ENCODE peak calls at places on chromosomes 4 and X, in four cellular contexts. Z, Y, M and N are unnamed samples.

GRCh38 chr4:142656178-142656577 is 189.9 kb downstream of the INPP4B start:
- DNase-seq in Z (peak), Y (no peak), M (no peak), N (no peak)

GRCh38 chr4:126969360-126969759 is 663.4 kb upstream of the INTU start:
- DNase-seq in Z (no peak), Y (no peak), M (no peak), N (no peak)

GRCh38 chr4:108270466-108271450 is 102.0 kb upstream of the LEF1 start:
- DNase-seq in Z (no peak), Y (no peak), M (no peak), N (peak)

GRCh38 chrX:82412851-82413250 is 1095.2 kb upstream of the POU3F4 start:
- DNase-seq in Z (no peak), Y (no peak), M (no peak), N (no peak)

GRCh38 chrX:55480390-55481062 is 9.1 kb downstream of the USP51 start:
- DNase-seq in Z (no peak), Y (peak), M (no peak), N (no peak)

GRCh38 chr4:83320548-83320947 is 14.1 kb downstream of the HPSE start:
- DNase-seq in Z (no peak), Y (no peak), M (no peak), N (peak)

GRCh38 chrX:115602729-115603389 is 41.9 kb downstream of the PLS3 start:
- DNase-seq in Z (no peak), Y (no peak), M (no peak), N (no peak)

GRCh38 chr4:28675582-28675981 is 1814.9 kb downstream of the STIM2 start:
- DNase-seq in Z (no peak), Y (no peak), M (no peak), N (peak)

GRCh38 chrX:96692454-96692853 is 7.8 kb downstream of the DIAPH2 start:
- DNase-seq in Z (no peak), Y (no peak), M (no peak), N (peak)

GRCh38 chr4:127846061-127846460 is 34.6 kb upstream of the PLK4 start:
- DNase-seq in Z (no peak), Y (no peak), M (no peak), N (no peak)

GRCh38 chrX:155662297-155662696 is 49.5 kb upstream of the TMLHE start:
- DNase-seq in Z (peak), Y (no peak), M (no peak), N (no peak)

GRCh38 chr4:24912252-24913098 is at the start of gene CCDC149:
- DNase-seq in Z (peak), Y (peak), M (no peak), N (peak)

GRCh38 chr4:87716350-87717041 is 66.4 kb downstream of the DMP1 start:
- DNase-seq in Z (no peak), Y (no peak), M (no peak), N (no peak)

GRCh38 chrX:22666441-22666840 is 333.3 kb upstream of the DDX53 start:
- DNase-seq in Z (peak), Y (peak), M (no peak), N (peak)

GRCh38 chr4:87409420-87409939 is 12.9 kb upstream of the NUDT9 start:
- DNase-seq in Z (peak), Y (no peak), M (no peak), N (no peak)

GRCh38 chr4:16693641-16694040 is 204.8 kb downstream of the LDB2 start:
- DNase-seq in Z (no peak), Y (no peak), M (no peak), N (no peak)

GRCh38 chr4:73730292-73730691 is 10.1 kb upstream of the CXCL8 start:
- DNase-seq in Z (peak), Y (no peak), M (no peak), N (no peak)

GRCh38 chr4:14653338-14653737 is 348.9 kb upstream of the CPEB2 start:
- DNase-seq in Z (no peak), Y (no peak), M (no peak), N (no peak)

GRCh38 chr4:94253036-94253435 is 45.4 kb downstream of the SMARCAD1 start:
- DNase-seq in Z (peak), Y (peak), M (no peak), N (peak)

GRCh38 chrX:108022491-108023089 is 22.3 kb upstream of the VSIG1 start:
- DNase-seq in Z (no peak), Y (no peak), M (no peak), N (peak)

GRCh38 chr4:71026086-71026485 is 32.6 kb downstream of the DCK start:
- DNase-seq in Z (peak), Y (peak), M (no peak), N (peak)

GRCh38 chr4:78644744-78645330 is 93.3 kb downstream of the ANXA3 start:
- DNase-seq in Z (peak), Y (peak), M (no peak), N (peak)
- TF ChIP-seq ELK1 in Z (no peak), Y (no peak), M (no peak), N (no peak)

DNA sequence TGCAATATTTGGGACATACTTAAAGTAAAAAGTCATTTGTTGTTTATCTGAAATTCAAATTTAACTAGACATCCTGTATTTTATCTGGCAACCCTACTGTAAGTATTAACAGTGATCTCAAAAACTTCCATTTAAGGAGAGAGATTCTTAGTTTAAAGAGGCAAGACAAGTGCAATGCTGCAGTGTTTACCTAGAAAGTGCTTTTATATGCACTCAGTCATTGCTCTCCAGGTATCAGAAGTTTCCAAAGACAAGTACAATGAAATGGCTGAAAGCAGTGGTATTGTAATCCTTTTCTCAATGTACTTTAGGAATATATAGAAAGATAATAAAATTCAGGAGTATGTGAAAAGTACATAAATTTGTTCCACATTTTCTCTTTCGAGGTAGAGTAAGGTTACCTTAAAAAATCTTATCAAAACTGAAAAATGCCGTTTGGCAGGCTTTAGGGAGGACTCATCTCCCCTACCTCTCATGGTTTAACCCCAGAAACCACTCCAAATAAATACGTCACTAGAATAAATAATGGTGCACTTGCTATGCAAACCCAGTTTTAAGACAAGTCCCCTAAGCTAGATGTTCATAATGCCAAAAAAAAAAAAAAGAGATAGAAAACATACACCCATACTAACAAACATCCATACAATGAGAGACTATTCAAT is 45.7 kb downstream of the ELF2 start:
- DNase-seq in Z (no peak), Y (no peak), M (no peak), N (no peak)
- TF ChIP-seq ELK1 in Z (no peak), Y (no peak), M (no peak), N (no peak)

DNA sequence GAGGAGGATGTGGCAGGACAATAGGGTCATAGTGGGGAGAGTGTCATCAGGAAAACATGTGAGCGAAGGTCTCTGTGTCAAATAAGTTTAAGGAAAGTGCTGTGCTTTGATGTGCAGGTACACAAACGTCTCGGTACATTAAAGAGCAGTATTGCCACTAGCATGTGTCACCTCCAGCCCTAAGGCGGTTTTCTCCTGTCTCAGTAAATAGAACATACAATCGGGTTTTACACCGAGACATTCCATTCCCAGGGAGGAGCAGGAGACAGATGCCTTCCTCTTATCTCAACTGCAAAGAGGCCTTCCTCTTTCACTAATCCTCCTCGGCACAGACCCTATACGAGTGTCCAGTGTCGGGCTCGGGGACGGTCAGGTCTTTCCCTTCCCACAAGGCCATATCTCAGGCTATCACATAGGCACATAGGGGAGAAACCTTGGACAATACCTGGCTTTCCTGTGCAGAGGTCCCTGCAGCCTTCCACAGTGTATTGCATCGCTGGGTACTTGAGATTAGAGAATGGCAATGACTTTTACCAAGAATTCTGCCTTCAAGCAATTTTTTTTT is 684.5 kb downstream of the PDHA2 start:
- DNase-seq in Z (no peak), Y (no peak), M (no peak), N (no peak)
- TF ChIP-seq ELK1 in Z (no peak), Y (no peak), M (no peak), N (no peak)

DNA sequence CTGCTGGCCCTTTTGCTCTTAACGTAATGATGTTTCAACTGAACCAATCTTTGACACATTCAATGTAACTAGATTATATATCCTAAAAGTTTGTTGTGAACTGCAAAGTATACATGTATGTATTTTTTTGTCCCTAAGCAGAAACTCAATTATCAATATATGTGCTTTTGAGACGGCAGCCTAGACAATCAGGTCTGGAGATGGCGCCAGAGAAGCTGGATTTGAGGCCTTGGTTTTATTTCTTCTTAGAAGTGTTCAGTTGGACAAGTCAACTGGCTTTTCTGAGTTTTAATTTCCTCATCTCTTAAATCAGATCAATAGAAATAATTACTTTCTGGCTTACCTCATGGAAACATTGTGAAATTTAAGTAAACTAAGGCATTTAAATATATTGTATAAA is 62.5 kb downstream of the DCAF8L1 start:
- DNase-seq in Z (peak), Y (no peak), M (no peak), N (peak)
- TF ChIP-seq ELK1 in Z (no peak), Y (no peak), M (no peak), N (no peak)

DNA sequence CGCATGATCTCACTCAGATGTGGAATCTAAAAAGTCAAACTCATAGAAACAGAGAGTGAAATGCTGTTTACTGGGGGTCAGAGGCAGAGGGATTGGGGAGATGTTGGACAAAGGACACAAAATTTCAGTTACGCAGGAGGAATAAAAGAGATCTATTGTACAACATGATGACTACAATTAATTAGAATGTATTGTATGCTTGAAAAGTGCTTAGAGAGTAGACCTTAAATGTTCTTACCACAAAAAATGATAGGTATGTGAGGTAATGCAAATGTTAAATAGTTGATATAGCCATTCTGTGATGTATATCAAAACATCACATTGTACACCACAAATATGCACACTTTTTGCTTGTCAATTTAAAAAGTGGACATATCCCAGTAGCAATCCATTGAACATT is 36.1 kb upstream of the PHKA2 start:
- DNase-seq in Z (no peak), Y (no peak), M (no peak), N (peak)
- TF ChIP-seq ELK1 in Z (no peak), Y (no peak), M (no peak), N (no peak)

GRCh38 chrX:129585143-129585542 is 45.1 kb downstream of the OCRL start:
- DNase-seq in Z (no peak), Y (no peak), M (no peak), N (no peak)
- TF ChIP-seq ELK1 in Z (no peak), Y (no peak), M (no peak), N (no peak)

GRCh38 chr4:140359571-140360427 is 13.6 kb upstream of the SCOC start:
- DNase-seq in Z (peak), Y (peak), M (no peak), N (peak)
- TF ChIP-seq ELK1 in Z (no peak), Y (no peak), M (no peak), N (no peak)